ENCODE peak calls at places on chromosomes 5 and 9, in five cellular contexts. One of them, this sample, is unnamed.

GRCh38 chr9:124323904-124324303 is 66.2 kb downstream of the NEK6 start:
- DNase-seq in psoas muscle: no peak
- DNase-seq in Calu3: no peak
- DNase-seq in GM12865: no peak
- DNase-seq in fibroblast of mammary gland: no peak
- DNase-seq in this sample: no peak

GRCh38 chr9:4787876-4788275 is 4.9 kb upstream of the RCL1 start:
- DNase-seq in Calu3: no peak
- DNase-seq in fibroblast of mammary gland: peak
- DNase-seq in psoas muscle: no peak
- DNase-seq in GM12865: no peak
- DNase-seq in this sample: no peak

GRCh38 chr9:89808801-89809200 is 204.0 kb downstream of the GADD45G start:
- DNase-seq in GM12865: no peak
- DNase-seq in Calu3: no peak
- DNase-seq in psoas muscle: no peak
- DNase-seq in fibroblast of mammary gland: no peak
- DNase-seq in this sample: no peak

GRCh38 chr9:114047717-114048116 is 30.4 kb downstream of the AMBP start:
- DNase-seq in fibroblast of mammary gland: no peak
- DNase-seq in GM12865: peak
- DNase-seq in Calu3: peak
- DNase-seq in psoas muscle: no peak
- DNase-seq in this sample: no peak

GRCh38 chr5:127840198-127840524 is 137.0 kb downstream of the CCDC192 start:
- DNase-seq in psoas muscle: no peak
- DNase-seq in fibroblast of mammary gland: no peak
- DNase-seq in Calu3: no peak
- DNase-seq in GM12865: peak
- DNase-seq in this sample: no peak

GRCh38 chr5:176821441-176821840 is 11.1 kb downstream of the UNC5A start:
- DNase-seq in GM12865: no peak
- DNase-seq in fibroblast of mammary gland: no peak
- DNase-seq in Calu3: no peak
- DNase-seq in psoas muscle: no peak
- DNase-seq in this sample: no peak

GRCh38 chr9:118482311-118482710 is 778.1 kb downstream of the TLR4 start:
- DNase-seq in psoas muscle: no peak
- DNase-seq in GM12865: no peak
- DNase-seq in Calu3: no peak
- DNase-seq in fibroblast of mammary gland: no peak
- DNase-seq in this sample: no peak

GRCh38 chr9:114898741-114899140 is 31.6 kb downstream of the TNFSF8 start:
- DNase-seq in GM12865: peak
- DNase-seq in fibroblast of mammary gland: no peak
- DNase-seq in Calu3: no peak
- DNase-seq in psoas muscle: peak
- DNase-seq in this sample: peak

GRCh38 chr5:9529041-9529480 is 16.8 kb downstream of the SEMA5A start:
- DNase-seq in fibroblast of mammary gland: no peak
- DNase-seq in GM12865: peak
- DNase-seq in psoas muscle: peak
- DNase-seq in Calu3: no peak
- DNase-seq in this sample: no peak

GRCh38 chr5:59065551-59065950 is 482.7 kb downstream of the RAB3C start:
- DNase-seq in Calu3: no peak
- DNase-seq in fibroblast of mammary gland: peak
- DNase-seq in GM12865: no peak
- DNase-seq in psoas muscle: no peak
- DNase-seq in this sample: no peak

GRCh38 chr9:137759649-137760321 is 117.8 kb upstream of the CACNA1B start:
- DNase-seq in Calu3: no peak
- DNase-seq in GM12865: peak
- DNase-seq in fibroblast of mammary gland: no peak
- DNase-seq in psoas muscle: no peak
- DNase-seq in this sample: peak

GRCh38 chr9:134358026-134358967 is 32.0 kb downstream of the RXRA start:
- DNase-seq in fibroblast of mammary gland: no peak
- DNase-seq in GM12865: no peak
- DNase-seq in Calu3: no peak
- DNase-seq in psoas muscle: no peak
- DNase-seq in this sample: no peak

GRCh38 chr5:143495823-143496275 is 92.4 kb upstream of the NR3C1 start:
- DNase-seq in Calu3: no peak
- DNase-seq in psoas muscle: no peak
- DNase-seq in fibroblast of mammary gland: peak
- DNase-seq in GM12865: no peak
- DNase-seq in this sample: no peak

GRCh38 chr5:126965487-126965886 is 64.9 kb downstream of the MARCHF3 start:
- DNase-seq in psoas muscle: no peak
- DNase-seq in GM12865: no peak
- DNase-seq in Calu3: no peak
- DNase-seq in fibroblast of mammary gland: peak
- DNase-seq in this sample: no peak

GRCh38 chr5:157511656-157512644 is 51.9 kb downstream of the NIPAL4 start:
- DNase-seq in Calu3: peak
- DNase-seq in psoas muscle: peak
- DNase-seq in fibroblast of mammary gland: peak
- DNase-seq in GM12865: no peak
- DNase-seq in this sample: no peak

GRCh38 chr5:143435207-143435657 is 31.7 kb upstream of the NR3C1 start:
- DNase-seq in psoas muscle: no peak
- DNase-seq in GM12865: peak
- DNase-seq in fibroblast of mammary gland: no peak
- DNase-seq in Calu3: no peak
- DNase-seq in this sample: peak

GRCh38 chr9:121694001-121694400 is 42.6 kb downstream of the DAB2IP start:
- DNase-seq in Calu3: no peak
- DNase-seq in fibroblast of mammary gland: no peak
- DNase-seq in GM12865: no peak
- DNase-seq in psoas muscle: no peak
- DNase-seq in this sample: no peak

GRCh38 chr5:142966146-142966455 is 195.9 kb downstream of the ARHGAP26 start:
- DNase-seq in fibroblast of mammary gland: no peak
- DNase-seq in GM12865: no peak
- DNase-seq in psoas muscle: no peak
- DNase-seq in Calu3: no peak
- DNase-seq in this sample: no peak

GRCh38 chr5:13133951-13134350 is 810.5 kb downstream of the DNAH5 start:
- DNase-seq in GM12865: no peak
- DNase-seq in Calu3: no peak
- DNase-seq in psoas muscle: no peak
- DNase-seq in fibroblast of mammary gland: no peak
- DNase-seq in this sample: no peak

DNA sequence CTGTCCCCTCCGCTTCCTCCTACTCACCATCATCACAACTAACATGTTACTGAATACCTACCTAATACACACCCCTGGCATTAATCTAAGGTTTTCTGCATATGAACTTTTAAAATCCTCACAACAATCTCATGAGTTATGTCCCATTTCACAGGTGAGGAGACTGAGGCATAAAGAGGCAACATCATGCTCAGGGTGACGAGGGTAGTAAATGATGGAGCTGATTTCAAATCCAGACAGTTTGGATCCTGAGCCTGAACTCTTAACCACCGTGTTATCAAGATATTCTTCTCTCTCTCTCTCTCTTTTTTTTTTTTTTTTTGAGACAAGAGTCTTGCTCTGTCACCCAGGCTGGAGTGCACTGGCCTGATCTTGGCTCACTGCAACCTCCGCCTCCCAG is 12.9 kb upstream of the EEIG1 start:
- DNase-seq in fibroblast of mammary gland: no peak
- DNase-seq in Calu3: no peak
- DNase-seq in GM12865: no peak
- DNase-seq in psoas muscle: no peak
- DNase-seq in this sample: no peak
- TF ChIP-seq CTCF in fibroblast of mammary gland: no peak
- TF ChIP-seq CTCF in Calu3: no peak
- TF ChIP-seq CTCF in GM12865: no peak
- TF ChIP-seq CTCF in psoas muscle: no peak
- TF ChIP-seq CTCF in this sample: no peak

GRCh38 chr9:110802416-110803035 is 133.9 kb downstream of the MUSK start:
- DNase-seq in Calu3: no peak
- DNase-seq in fibroblast of mammary gland: peak
- DNase-seq in GM12865: no peak
- DNase-seq in psoas muscle: no peak
- DNase-seq in this sample: no peak
- TF ChIP-seq CTCF in Calu3: no peak
- TF ChIP-seq CTCF in fibroblast of mammary gland: no peak
- TF ChIP-seq CTCF in GM12865: no peak
- TF ChIP-seq CTCF in psoas muscle: no peak
- TF ChIP-seq CTCF in this sample: no peak

GRCh38 chr9:87498816-87499454 is 1.3 kb downstream of the DAPK1 start:
- DNase-seq in GM12865: no peak
- DNase-seq in fibroblast of mammary gland: no peak
- DNase-seq in psoas muscle: no peak
- DNase-seq in Calu3: peak
- DNase-seq in this sample: no peak

GRCh38 chr9:87497604-87498045 is at the start of gene DAPK1:
- DNase-seq in psoas muscle: peak
- DNase-seq in fibroblast of mammary gland: peak
- DNase-seq in Calu3: peak
- DNase-seq in GM12865: peak
- DNase-seq in this sample: peak

GRCh38 chr9:87497080-87497603 is 525 bp upstream of the DAPK1 start:
- DNase-seq in GM12865: no peak
- DNase-seq in fibroblast of mammary gland: no peak
- DNase-seq in Calu3: no peak
- DNase-seq in psoas muscle: no peak
- DNase-seq in this sample: no peak

GRCh38 chr9:87499455-87500015 is 1.9 kb downstream of the DAPK1 start:
- DNase-seq in GM12865: peak
- DNase-seq in fibroblast of mammary gland: no peak
- DNase-seq in psoas muscle: no peak
- DNase-seq in Calu3: no peak
- DNase-seq in this sample: peak

DNA sequence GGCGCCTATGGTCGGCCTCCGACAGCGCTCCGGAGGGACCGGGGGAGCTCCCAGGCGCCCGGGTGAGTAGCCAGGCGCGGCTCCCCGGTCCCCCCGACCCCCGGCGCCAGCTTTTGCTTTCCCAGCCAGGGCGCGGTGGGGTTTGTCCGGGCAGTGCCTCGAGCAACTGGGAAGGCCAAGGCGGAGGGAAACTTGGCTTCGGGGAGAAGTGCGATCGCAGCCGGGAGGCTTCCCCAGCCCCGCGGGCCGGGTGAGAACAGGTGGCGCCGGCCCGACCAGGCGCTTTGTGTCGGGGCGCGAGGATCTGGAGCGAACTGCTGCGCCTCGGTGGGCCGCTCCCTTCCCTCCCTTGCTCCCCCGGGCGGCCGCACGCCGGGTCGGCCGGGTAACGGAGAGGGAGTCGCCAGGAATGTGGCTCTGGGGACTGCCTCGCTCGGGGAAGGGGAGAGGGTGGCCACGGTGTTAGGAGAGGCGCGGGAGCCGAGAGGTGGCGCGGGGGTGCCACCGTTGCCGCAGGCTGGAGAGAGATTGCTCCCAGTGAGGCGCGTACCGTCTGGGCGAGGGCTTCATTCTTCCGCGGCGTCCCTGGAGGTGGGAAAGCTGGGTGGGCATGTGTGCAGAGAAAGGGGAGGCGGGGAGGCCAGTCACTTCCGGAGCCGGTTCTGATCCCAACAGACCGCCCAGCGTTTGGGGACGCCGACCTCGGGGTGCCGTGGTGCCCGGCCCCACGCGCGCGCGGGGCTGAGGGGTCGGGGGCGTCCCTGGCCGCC is 564 bp downstream of the DAPK1 start:
- DNase-seq in Calu3: peak
- DNase-seq in fibroblast of mammary gland: peak
- DNase-seq in psoas muscle: peak
- DNase-seq in GM12865: peak
- DNase-seq in this sample: peak
- TF ChIP-seq CTCF in Calu3: no peak
- TF ChIP-seq CTCF in fibroblast of mammary gland: no peak
- TF ChIP-seq CTCF in psoas muscle: peak
- TF ChIP-seq CTCF in GM12865: no peak
- TF ChIP-seq CTCF in this sample: no peak

DNA sequence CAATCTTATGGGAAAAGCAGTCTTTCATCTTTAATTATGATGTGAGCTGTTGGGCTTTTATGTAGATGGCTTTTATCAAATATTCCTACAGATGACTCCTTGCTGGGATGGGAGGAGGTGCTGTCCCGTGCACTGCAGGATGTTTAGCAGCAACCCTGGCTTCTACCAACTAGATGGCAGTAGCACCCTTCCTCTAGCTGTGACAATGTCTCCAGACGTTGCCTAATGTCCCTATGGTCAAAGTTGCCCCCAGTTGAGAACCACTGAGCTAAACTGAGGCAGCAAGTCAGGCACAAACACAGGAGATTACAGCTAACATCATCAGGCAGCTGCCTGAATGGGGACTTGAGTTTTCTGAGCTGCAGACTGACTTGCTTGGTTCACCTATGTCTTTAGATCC is 401.9 kb upstream of the PDE4D start:
- DNase-seq in GM12865: peak
- DNase-seq in Calu3: peak
- DNase-seq in fibroblast of mammary gland: peak
- DNase-seq in psoas muscle: no peak
- DNase-seq in this sample: peak
- TF ChIP-seq CTCF in GM12865: peak
- TF ChIP-seq CTCF in Calu3: peak
- TF ChIP-seq CTCF in fibroblast of mammary gland: peak
- TF ChIP-seq CTCF in psoas muscle: no peak
- TF ChIP-seq CTCF in this sample: peak

DNA sequence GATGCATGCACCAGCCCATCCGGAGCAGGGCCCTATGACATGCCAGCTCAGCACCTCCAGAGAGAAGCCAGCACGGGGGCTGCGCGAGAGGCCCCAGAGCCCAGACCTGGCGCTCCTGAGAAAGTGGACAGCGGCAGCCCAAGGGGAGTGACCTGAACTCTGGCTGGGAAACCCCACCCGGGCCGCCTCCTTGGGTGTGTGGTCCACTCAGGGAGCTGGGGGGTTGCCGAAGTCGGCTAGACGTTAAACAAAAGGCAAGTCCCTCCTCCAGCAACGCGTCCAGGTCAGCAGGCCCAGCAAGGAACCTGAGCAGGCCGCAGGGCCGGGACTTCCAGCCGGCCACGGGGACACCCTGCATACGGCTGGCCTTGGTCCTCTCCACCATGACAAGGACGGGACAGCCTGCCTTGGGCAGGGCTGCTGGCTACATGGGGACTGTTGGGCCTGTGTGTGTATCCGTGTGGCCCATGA is 35.7 kb downstream of the NACC2 start:
- DNase-seq in Calu3: no peak
- DNase-seq in psoas muscle: no peak
- DNase-seq in GM12865: no peak
- DNase-seq in fibroblast of mammary gland: no peak
- DNase-seq in this sample: no peak
- TF ChIP-seq CTCF in Calu3: no peak
- TF ChIP-seq CTCF in psoas muscle: no peak
- TF ChIP-seq CTCF in GM12865: no peak
- TF ChIP-seq CTCF in fibroblast of mammary gland: no peak
- TF ChIP-seq CTCF in this sample: no peak

DNA sequence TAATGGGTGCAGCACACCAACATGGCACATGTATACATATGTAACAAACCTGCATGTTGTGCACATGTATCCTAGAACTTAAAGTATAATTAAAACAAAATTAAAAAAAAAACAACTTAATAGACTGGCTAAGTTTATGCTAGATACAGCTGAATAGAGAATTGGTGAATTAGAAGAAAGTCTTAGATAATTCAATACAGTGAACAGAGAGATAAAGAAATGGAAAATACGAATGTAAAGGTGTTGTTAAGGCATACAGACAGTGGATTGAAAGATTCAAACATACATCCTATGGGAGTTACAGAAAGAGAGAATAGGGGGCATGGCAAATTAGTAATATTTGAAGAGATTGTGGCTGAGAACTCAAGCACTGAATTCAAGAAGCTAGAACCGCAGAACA is 75.4 kb downstream of the RASGRF2 start:
- DNase-seq in psoas muscle: no peak
- DNase-seq in fibroblast of mammary gland: no peak
- DNase-seq in Calu3: no peak
- DNase-seq in GM12865: no peak
- DNase-seq in this sample: no peak
- TF ChIP-seq CTCF in psoas muscle: no peak
- TF ChIP-seq CTCF in fibroblast of mammary gland: no peak
- TF ChIP-seq CTCF in Calu3: no peak
- TF ChIP-seq CTCF in GM12865: no peak
- TF ChIP-seq CTCF in this sample: no peak